ENCODE peak calls at places on chromosomes 16 and 17, in six cellular contexts. A is transverse colon, N is adrenal gland, W is astrocyte of the cerebellum, G is mucosa of descending colon, K is gastrocnemius medialis. V is an unnamed sample.

GRCh38 chr17:78890111-78890897 is 12.7 kb downstream of the CEP295NL start:
- DNase-seq in G (peak; percentile 84), K (peak; percentile 54), A (peak; percentile 75), N (peak; percentile 72), W (no peak), V (peak; percentile 17)

GRCh38 chr17:44673893-44674292 is 15.7 kb downstream of the CCDC43 start:
- DNase-seq in W (no peak), K (no peak), N (no peak), A (no peak), G (no peak), V (no peak)

GRCh38 chr17:76000755-76001521 is at the start of gene CDK3:
- DNase-seq in G (peak; percentile 79), N (no peak), A (peak; percentile 76), K (no peak), W (no peak), V (no peak)

GRCh38 chr17:68344701-68345136 is 53.4 kb downstream of the ARSG start:
- DNase-seq in K (no peak), G (no peak), A (peak; percentile 21), N (no peak), W (no peak), V (no peak)

GRCh38 chr16:48269011-48269410 is 21.7 kb upstream of the ABCC11 start:
- DNase-seq in K (no peak), G (no peak), N (no peak), A (no peak), W (no peak), V (no peak)

GRCh38 chr17:3316836-3317235 is 18.7 kb upstream of the OR3A1 start:
- DNase-seq in K (no peak), N (no peak), G (no peak), A (no peak), W (no peak), V (no peak)

GRCh38 chr16:10937068-10937859 is 5.0 kb downstream of the DEXI start:
- DNase-seq in K (peak; percentile 61), A (no peak), N (peak; percentile 68), G (no peak), W (no peak), V (no peak)

GRCh38 chr16:67874147-67874771 is 1.4 kb downstream of the EDC4 start:
- DNase-seq in A (no peak), K (no peak), N (no peak), G (no peak), W (no peak), V (no peak)

GRCh38 chr16:56777533-56777932 is 47.6 kb downstream of the NUP93 start:
- DNase-seq in A (no peak), N (no peak), K (no peak), G (no peak), W (no peak), V (no peak)

GRCh38 chr16:1933097-1933661 is 9.8 kb downstream of the MSRB1 start:
- DNase-seq in G (no peak), W (no peak), K (no peak), A (no peak), N (no peak), V (no peak)

GRCh38 chr17:41775394-41776226 is 10.9 kb downstream of the JUP start:
- DNase-seq in W (no peak), G (peak; percentile 80), A (peak; percentile 81), N (no peak), K (peak; percentile 84), V (no peak)

GRCh38 chr16:642189-643049 is 791 bp downstream of the MCRIP2 start:
- DNase-seq in W (no peak), K (peak; percentile 76), A (peak; percentile 86), G (peak; percentile 87), N (peak; percentile 79), V (peak; percentile 81)

GRCh38 chr17:79808763-79809529 is 12.1 kb upstream of the CBX8 start:
- DNase-seq in N (no peak), G (no peak), W (no peak), K (no peak), A (peak; percentile 57), V (peak; percentile 61)

GRCh38 chr17:21352221-21352980 is 23.8 kb upstream of the KCNJ12 start:
- DNase-seq in A (peak; percentile 5), G (no peak), K (peak; percentile 4), N (no peak), W (no peak), V (no peak)

GRCh38 chr17:4440690-4441686 is 7.2 kb downstream of the SPNS3 start:
- DNase-seq in N (no peak), W (no peak), K (no peak), G (no peak), A (no peak), V (no peak)

GRCh38 chr16:80459331-80459777 is 81.4 kb upstream of the DYNLRB2 start:
- DNase-seq in A (no peak), N (no peak), G (no peak), K (peak; percentile 48), W (no peak), V (no peak)

GRCh38 chr17:13635951-13636350 is 34.2 kb upstream of the HS3ST3A1 start:
- DNase-seq in A (no peak), G (no peak), N (no peak), K (no peak), W (peak; percentile 16), V (no peak)

GRCh38 chr16:8096211-8096610 is 494.1 kb downstream of the TMEM114 start:
- DNase-seq in N (no peak), K (no peak), A (no peak), W (no peak), G (no peak), V (no peak)

GRCh38 chr17:76369804-76370203 is 14.6 kb upstream of the SPHK1 start:
- DNase-seq in A (no peak), G (no peak), N (no peak), W (no peak), K (no peak), V (no peak)

GRCh38 chr16:84988328-84989080 is 22.8 kb downstream of the ZDHHC7 start:
- DNase-seq in K (no peak), G (no peak), A (no peak), W (no peak), N (no peak), V (no peak)

GRCh38 chr17:79812969-79813825 is 16.3 kb upstream of the CBX8 start:
- DNase-seq in G (no peak), K (no peak), W (no peak), N (no peak), A (peak; percentile 23), V (peak; percentile 47)

GRCh38 chr16:75000481-75001081 is 1.8 kb downstream of the ZNRF1 start:
- DNase-seq in K (no peak), A (no peak), G (peak; percentile 55), N (no peak), W (no peak), V (no peak)

GRCh38 chr16:12455287-12455798 is 348.3 kb downstream of the CPPED1 start:
- DNase-seq in K (no peak), N (peak; percentile 33), W (peak; percentile 28), A (peak; percentile 59), G (peak; percentile 61), V (peak; percentile 58)

GRCh38 chr17:28191018-28191417 is 128.0 kb upstream of the TMEM97 start:
- DNase-seq in A (no peak), K (no peak), W (no peak), G (no peak), N (no peak), V (no peak)

GRCh38 chr17:4853195-4853762 is 20.1 kb downstream of the MINK1 start:
- DNase-seq in N (no peak), W (no peak), K (no peak), G (no peak), A (no peak), V (peak; percentile 12)

GRCh38 chr17:29241015-29241963 is 5.4 kb upstream of the CRYBA1 start:
- DNase-seq in N (peak; percentile 89), G (no peak), K (peak; percentile 29), W (peak; percentile 94), A (no peak), V (peak; percentile 17)

GRCh38 chr16:70611224-70611598 is 35.1 kb upstream of the IL34 start:
- DNase-seq in N (no peak), A (no peak), G (no peak), K (no peak), W (no peak), V (no peak)

GRCh38 chr17:42253601-42254000 is 22.6 kb downstream of the STAT5B start:
- DNase-seq in G (no peak), A (no peak), W (no peak), N (peak; percentile 65), K (no peak), V (no peak)

GRCh38 chr17:33091271-33091670 is 99.6 kb downstream of the SPACA3 start:
- DNase-seq in K (no peak), N (no peak), G (no peak), W (no peak), A (no peak), V (no peak)

GRCh38 chr16:30416624-30417298 is 9.4 kb downstream of the ZNF771 start:
- DNase-seq in W (no peak), N (no peak), G (peak; percentile 39), K (no peak), A (no peak), V (no peak)
- H3K4me3 ChIP-seq in W (peak overlapping the region; percentile 51), N (no peak overlapping the region), G (no peak overlapping the region), K (peak overlapping the region; percentile 70), A (no peak overlapping the region), V (peak overlapping the region; percentile 57)

DNA sequence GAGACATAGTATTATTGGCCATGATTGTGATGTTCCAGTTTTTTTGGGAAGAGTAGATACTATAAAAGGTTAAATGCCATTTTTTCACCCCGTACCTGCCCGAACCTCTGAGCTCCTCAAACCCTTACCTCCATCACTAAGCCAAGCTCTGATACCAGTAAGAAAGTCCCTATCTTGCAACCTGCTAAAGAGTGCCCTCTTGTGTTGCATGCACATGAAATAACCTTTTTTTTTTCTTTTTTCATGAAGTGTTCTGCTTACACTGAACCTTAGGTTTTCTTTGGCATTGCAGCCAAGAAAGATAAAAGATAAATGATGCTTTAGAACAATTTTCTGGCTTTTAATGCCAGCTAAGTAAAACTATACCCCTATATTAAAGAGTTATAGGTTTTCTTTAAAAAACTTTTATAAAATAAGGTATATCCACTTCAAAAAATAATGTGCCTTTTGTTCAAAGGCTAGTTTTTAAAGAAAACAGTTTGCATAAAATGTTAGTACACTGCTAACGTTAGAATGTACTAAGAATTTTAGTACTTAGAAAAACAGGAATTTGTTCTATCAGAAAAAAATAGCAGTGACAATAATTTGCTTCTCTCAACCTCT is 295.3 kb upstream of the PMFBP1 start:
- DNase-seq in W (peak; percentile 45), N (no peak), A (no peak), K (no peak), G (no peak), V (peak; percentile 61)
- TF ChIP-seq CTCF in W (peak; percentile 70), N (peak; percentile 66), A (peak; percentile 34), K (no peak), G (no peak), V (peak; percentile 50)

GRCh38 chr17:48577330-48577945 is 712 bp downstream of the HOXB4 start:
- DNase-seq in G (peak; percentile 60), W (no peak), N (no peak), A (no peak), K (no peak), V (no peak)
- H3K4me3 ChIP-seq in G (no peak overlapping the region), W (peak overlapping the region; percentile 82), N (no peak overlapping the region), A (peak overlapping the region; percentile 6), K (peak overlapping the region; percentile 67), V (peak overlapping the region; percentile 70)

GRCh38 chr17:60641810-60642220 is 35.8 kb upstream of the BCAS3 start:
- DNase-seq in W (peak; percentile 64), K (peak; percentile 31), A (peak; percentile 70), G (no peak), N (peak; percentile 78), V (peak; percentile 74)
- TF ChIP-seq CTCF in W (peak; percentile 56), K (no peak), A (peak; percentile 45), G (peak; percentile 10), N (peak; percentile 48), V (peak; percentile 37)

GRCh38 chr17:73953206-73954033 is 250.1 kb upstream of the RPL38 start:
- DNase-seq in W (no peak), K (no peak), A (no peak), N (no peak), G (no peak), V (no peak)
- H3K4me3 ChIP-seq in W (no peak overlapping the region), K (no peak overlapping the region), A (no peak overlapping the region), N (no peak overlapping the region), G (no peak overlapping the region), V (no peak overlapping the region)